ENCODE peak calls at places on chromosomes 1 and 21, in nine cellular contexts. K, J, R, A, X, E, W, P and S are unnamed samples.

GRCh38 chr1:187047298-187047697 is 218.5 kb downstream of the PLA2G4A start:
- DNase-seq in K (peak), J (no peak), R (no peak), A (no peak), X (no peak), E (no peak), W (no peak), P (no peak), S (no peak)

GRCh38 chr1:222242492-222242891 is 305.4 kb downstream of the HHIPL2 start:
- DNase-seq in K (no peak), J (no peak), R (no peak), A (no peak), X (no peak), E (no peak), W (no peak), P (no peak), S (no peak)

GRCh38 chr1:32353886-32354570 is 8.3 kb downstream of the FAM229A start:
- DNase-seq in K (no peak), J (no peak), R (no peak), A (no peak), X (no peak), E (no peak), W (no peak), P (no peak), S (no peak)

GRCh38 chr1:204453141-204453772 is 41.3 kb downstream of the PIK3C2B start:
- DNase-seq in K (no peak), J (no peak), R (no peak), A (no peak), X (no peak), E (peak), W (no peak), P (peak), S (peak)

GRCh38 chr1:22056043-22056442 is 3.5 kb downstream of the CDC42 start:
- DNase-seq in K (no peak), J (no peak), R (no peak), A (no peak), X (no peak), E (no peak), W (no peak), P (no peak), S (no peak)

GRCh38 chr1:207658904-207659485 is 14.1 kb downstream of the CR1L start:
- DNase-seq in K (no peak), J (no peak), R (no peak), A (no peak), X (no peak), E (no peak), W (no peak), P (no peak), S (no peak)

GRCh38 chr1:203628185-203628996 is 1.8 kb downstream of the ATP2B4 start:
- DNase-seq in K (peak), J (no peak), R (peak), A (no peak), X (no peak), E (no peak), W (peak), P (peak), S (peak)

GRCh38 chr1:44733365-44733764 is 2.4 kb upstream of the RNU5D-1 start:
- DNase-seq in K (no peak), J (no peak), R (peak), A (no peak), X (no peak), E (no peak), W (peak), P (no peak), S (no peak)

GRCh38 chr1:225437710-225438437 is 10.0 kb upstream of the LBR start:
- DNase-seq in K (peak), J (no peak), R (peak), A (no peak), X (no peak), E (no peak), W (no peak), P (no peak), S (no peak)

GRCh38 chr1:53592985-53593757 is 134.0 kb downstream of the DMRTB1 start:
- DNase-seq in K (no peak), J (no peak), R (no peak), A (no peak), X (no peak), E (no peak), W (no peak), P (no peak), S (no peak)

GRCh38 chr1:221741364-221741970 is 422 bp downstream of the DUSP10 start:
- DNase-seq in K (no peak), J (no peak), R (no peak), A (no peak), X (no peak), E (no peak), W (no peak), P (peak), S (peak)

GRCh38 chr1:196306421-196306820 is 301.8 kb downstream of the KCNT2 start:
- DNase-seq in K (no peak), J (no peak), R (no peak), A (no peak), X (no peak), E (no peak), W (no peak), P (no peak), S (no peak)

GRCh38 chr1:51644533-51645197 is 27.8 kb downstream of the OSBPL9 start:
- DNase-seq in K (no peak), J (peak), R (peak), A (no peak), X (peak), E (no peak), W (no peak), P (no peak), S (no peak)

GRCh38 chr1:234889643-234890042 is 239.0 kb downstream of the TOMM20 start:
- DNase-seq in K (no peak), J (no peak), R (no peak), A (no peak), X (no peak), E (no peak), W (no peak), P (no peak), S (no peak)

GRCh38 chr1:236451796-236452373 is 57.8 kb downstream of the EDARADD start:
- DNase-seq in K (peak), J (no peak), R (no peak), A (no peak), X (no peak), E (peak), W (no peak), P (peak), S (peak)

GRCh38 chr1:35554261-35555211 is 2.7 kb downstream of the KIAA0319L start:
- DNase-seq in K (peak), J (no peak), R (no peak), A (peak), X (no peak), E (peak), W (peak), P (no peak), S (no peak)

GRCh38 chr1:184532199-184532598 is 145.4 kb downstream of the C1orf21 start:
- DNase-seq in K (no peak), J (no peak), R (no peak), A (no peak), X (no peak), E (no peak), W (no peak), P (no peak), S (no peak)

GRCh38 chr21:32867587-32867986 is 96.0 kb upstream of the PAXBP1 start:
- DNase-seq in K (no peak), J (no peak), R (no peak), A (no peak), X (no peak), E (no peak), W (no peak), P (no peak), S (no peak)

GRCh38 chr21:45622416-45623097 is 21.0 kb upstream of the PCBP3 start:
- DNase-seq in K (no peak), J (no peak), R (no peak), A (no peak), X (no peak), E (no peak), W (no peak), P (no peak), S (peak)

GRCh38 chr1:109772658-109773202 is 9.0 kb upstream of the EPS8L3 start:
- DNase-seq in K (no peak), J (no peak), R (no peak), A (no peak), X (no peak), E (no peak), W (no peak), P (no peak), S (no peak)

GRCh38 chr1:116923421-116923820 is 13.7 kb downstream of the PTGFRN start:
- DNase-seq in K (no peak), J (no peak), R (peak), A (no peak), X (no peak), E (no peak), W (no peak), P (no peak), S (no peak)

GRCh38 chr1:152110365-152110859 is 4.8 kb downstream of the TCHH start:
- DNase-seq in K (peak), J (no peak), R (peak), A (no peak), X (no peak), E (peak), W (peak), P (peak), S (no peak)

GRCh38 chr1:23664837-23665795 is 26.5 kb upstream of the RPL11 start:
- DNase-seq in K (peak), J (no peak), R (peak), A (peak), X (no peak), E (no peak), W (peak), P (peak), S (no peak)

GRCh38 chr1:27233677-27234053 is 767 bp upstream of the WDTC1 start:
- DNase-seq in K (no peak), J (no peak), R (no peak), A (no peak), X (no peak), E (no peak), W (no peak), P (peak), S (no peak)

GRCh38 chr1:12738934-12739333 is 7.1 kb upstream of the CFAP107 start:
- DNase-seq in K (no peak), J (no peak), R (no peak), A (no peak), X (no peak), E (no peak), W (no peak), P (no peak), S (no peak)

GRCh38 chr1:104341944-104342343 is 592.2 kb downstream of the AMY1C start:
- DNase-seq in K (no peak), J (no peak), R (no peak), A (no peak), X (no peak), E (no peak), W (no peak), P (no peak), S (no peak)